ENCODE peak calls at places on chromosomes 16 and 17, in six cellular contexts. Q is SK-N-SH, S is endothelial cell of umbilical vein, D is WTC11, O is A549, Y is H1. I is an unnamed sample.

GRCh38 chr17:17205368-17206148 is 575 bp downstream of the PLD6 start:
- DNase-seq in Q (peak), S (peak), D (peak), O (peak), Y (no peak), I (peak)

GRCh38 chr17:76394166-76394565 is 9.8 kb downstream of the SPHK1 start:
- DNase-seq in Q (no peak), S (no peak), D (no peak), O (no peak), Y (no peak), I (no peak)

GRCh38 chr17:64689106-64689505 is 27.0 kb upstream of the SMURF2 start:
- DNase-seq in Q (no peak), S (no peak), D (no peak), O (no peak), Y (no peak), I (no peak)

GRCh38 chr16:49858200-49859129 is 2.6 kb upstream of the ZNF423 start:
- DNase-seq in Q (peak), S (peak), D (peak), O (peak), Y (peak), I (peak)

GRCh38 chr16:11016993-11017392 is 72.6 kb downstream of the CLEC16A start:
- DNase-seq in Q (no peak), S (peak), D (no peak), O (peak), Y (no peak), I (no peak)

GRCh38 chr17:79272666-79273219 is 198.1 kb downstream of the ENGASE start:
- DNase-seq in Q (peak), S (no peak), D (no peak), O (peak), Y (no peak), I (no peak)

GRCh38 chr17:9195346-9195870 is 174.1 kb downstream of the NTN1 start:
- DNase-seq in Q (no peak), S (no peak), D (no peak), O (no peak), Y (no peak), I (no peak)

GRCh38 chr16:58501242-58502131 is 1.5 kb downstream of the NDRG4 start:
- DNase-seq in Q (peak), S (no peak), D (peak), O (no peak), Y (peak), I (no peak)

GRCh38 chr17:51435641-51436091 is 175.3 kb downstream of the UTP18 start:
- DNase-seq in Q (peak), S (peak), D (peak), O (peak), Y (peak), I (peak)

GRCh38 chr16:75279277-75279676 is 27.9 kb upstream of the BCAR1 start:
- DNase-seq in Q (no peak), S (no peak), D (no peak), O (no peak), Y (no peak), I (no peak)

GRCh38 chr16:84749815-84750214 is 50.0 kb downstream of the USP10 start:
- DNase-seq in Q (no peak), S (no peak), D (no peak), O (no peak), Y (no peak), I (no peak)

GRCh38 chr16:84749072-84749471 is 49.3 kb downstream of the USP10 start:
- DNase-seq in Q (no peak), S (no peak), D (no peak), O (no peak), Y (no peak), I (no peak)

GRCh38 chr16:84751947-84752346 is 52.1 kb downstream of the USP10 start:
- DNase-seq in Q (no peak), S (peak), D (no peak), O (no peak), Y (peak), I (peak)

GRCh38 chr16:84752600-84752999 is 52.8 kb downstream of the USP10 start:
- DNase-seq in Q (no peak), S (no peak), D (no peak), O (no peak), Y (no peak), I (no peak)

GRCh38 chr16:84751241-84751640 is 51.4 kb downstream of the USP10 start:
- DNase-seq in Q (no peak), S (no peak), D (no peak), O (no peak), Y (peak), I (no peak)
- TF ChIP-seq MAX in Q (no peak), S (no peak), D (no peak), O (peak), Y (no peak), I (no peak)

GRCh38 chr17:74464730-74465377 is 1.6 kb upstream of the CD300A start:
- DNase-seq in Q (no peak), S (no peak), D (no peak), O (no peak), Y (no peak), I (no peak)

GRCh38 chr17:74465378-74466110 is 890 bp upstream of the CD300A start:
- DNase-seq in Q (no peak), S (no peak), D (no peak), O (no peak), Y (no peak), I (no peak)

GRCh38 chr17:74466111-74466784 is at the start of gene CD300A:
- DNase-seq in Q (no peak), S (no peak), D (peak), O (no peak), Y (peak), I (peak)

GRCh38 chr17:74466785-74467158 is 338 bp downstream of the CD300A start:
- DNase-seq in Q (no peak), S (no peak), D (no peak), O (no peak), Y (no peak), I (no peak)

GRCh38 chr17:74467221-74467951 is 952 bp downstream of the CD300A start:
- DNase-seq in Q (no peak), S (no peak), D (no peak), O (no peak), Y (no peak), I (no peak)
- TF ChIP-seq MAX in Q (no peak), S (no peak), D (no peak), O (no peak), Y (no peak), I (no peak)

GRCh38 chr17:29379084-29379811 is 10.9 kb upstream of the TAOK1 start:
- DNase-seq in Q (no peak), S (peak), D (no peak), O (no peak), Y (no peak), I (no peak)
- TF ChIP-seq MAX in Q (no peak), S (no peak), D (no peak), O (no peak), Y (no peak), I (no peak)

GRCh38 chr17:37609170-37610040 is at the start of gene SYNRG:
- DNase-seq in Q (peak), S (peak), D (peak), O (peak), Y (peak), I (peak)

GRCh38 chr17:37607637-37608368 is 1.4 kb downstream of the SYNRG start:
- DNase-seq in Q (no peak), S (no peak), D (no peak), O (no peak), Y (no peak), I (no peak)

GRCh38 chr17:37605081-37605480 is 4.1 kb downstream of the SYNRG start:
- DNase-seq in Q (no peak), S (no peak), D (no peak), O (no peak), Y (no peak), I (no peak)

GRCh38 chr17:37608369-37609169 is 649 bp downstream of the SYNRG start:
- DNase-seq in Q (peak), S (peak), D (peak), O (peak), Y (no peak), I (peak)

GRCh38 chr17:37605813-37606505 is 3.3 kb downstream of the SYNRG start:
- DNase-seq in Q (no peak), S (peak), D (no peak), O (no peak), Y (no peak), I (peak)
- TF ChIP-seq MAX in Q (no peak), S (no peak), D (no peak), O (no peak), Y (no peak), I (no peak)

DNA sequence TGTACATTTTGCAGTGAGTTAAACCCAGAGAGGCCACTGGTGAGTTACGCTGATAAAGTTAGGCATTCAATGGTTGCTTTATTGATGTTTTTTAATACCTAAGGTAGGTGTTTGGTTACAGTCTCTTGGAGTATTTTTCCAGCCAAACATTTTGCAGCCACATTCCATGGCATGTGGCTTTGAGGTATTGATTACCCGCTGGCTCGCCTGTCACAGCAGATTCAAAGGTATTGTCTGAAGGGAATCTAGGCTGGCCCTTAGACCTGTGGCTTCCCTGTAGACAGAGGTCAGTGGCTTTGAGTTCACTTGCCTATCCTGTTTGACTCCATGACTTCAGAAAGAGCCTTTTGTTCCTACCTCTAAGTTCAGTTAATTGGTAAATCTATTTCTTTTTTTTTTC is 16.3 kb downstream of the FAM20A start:
- DNase-seq in Q (no peak), S (no peak), D (no peak), O (no peak), Y (no peak), I (no peak)
- TF ChIP-seq MAX in Q (no peak), S (no peak), D (no peak), O (no peak), Y (no peak), I (no peak)

GRCh38 chr17:38452719-38453118 is 24.5 kb downstream of the ARHGAP23 start:
- DNase-seq in Q (no peak), S (peak), D (no peak), O (no peak), Y (no peak), I (no peak)
- TF ChIP-seq MAX in Q (no peak), S (no peak), D (no peak), O (no peak), Y (no peak), I (no peak)

DNA sequence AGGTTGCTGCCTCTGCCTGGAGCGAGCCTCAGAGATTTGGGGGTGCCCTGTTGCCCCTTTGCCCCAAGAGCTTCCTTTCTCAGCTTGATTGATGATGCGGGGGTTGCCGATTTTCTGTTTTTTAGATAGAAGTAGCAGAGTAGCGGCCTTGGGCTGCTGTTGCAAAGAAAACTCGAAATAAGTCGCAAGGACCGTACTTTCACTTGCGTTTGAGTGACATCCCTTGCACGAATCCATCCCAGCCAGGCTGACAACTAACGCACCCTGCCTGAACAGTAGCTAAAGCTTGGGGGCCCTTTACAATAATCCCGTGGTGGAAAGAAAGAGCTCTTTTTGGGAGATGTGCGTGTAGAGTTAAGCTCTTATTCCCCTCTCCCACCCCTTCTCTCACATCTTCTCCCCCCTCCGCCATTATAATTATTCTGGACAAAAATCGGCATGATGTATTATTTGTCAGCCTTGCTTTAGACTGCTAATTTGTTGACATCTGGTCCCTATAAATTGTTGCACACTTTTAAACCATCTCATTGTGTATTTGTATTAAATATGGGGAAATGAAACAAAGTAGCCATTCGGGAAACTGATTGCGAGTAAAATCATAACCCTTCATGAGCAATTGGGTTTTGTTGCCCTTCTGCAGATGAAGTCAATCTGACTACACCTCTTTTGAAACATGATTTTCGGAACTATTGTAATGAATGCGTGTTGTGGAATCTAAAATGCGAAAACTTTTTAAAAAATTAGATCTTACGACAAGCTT is 898 bp downstream of the USP10 start:
- DNase-seq in Q (peak), S (peak), D (no peak), O (peak), Y (no peak), I (peak)
- TF ChIP-seq MAX in Q (no peak), S (no peak), D (no peak), O (no peak), Y (no peak), I (no peak)

DNA sequence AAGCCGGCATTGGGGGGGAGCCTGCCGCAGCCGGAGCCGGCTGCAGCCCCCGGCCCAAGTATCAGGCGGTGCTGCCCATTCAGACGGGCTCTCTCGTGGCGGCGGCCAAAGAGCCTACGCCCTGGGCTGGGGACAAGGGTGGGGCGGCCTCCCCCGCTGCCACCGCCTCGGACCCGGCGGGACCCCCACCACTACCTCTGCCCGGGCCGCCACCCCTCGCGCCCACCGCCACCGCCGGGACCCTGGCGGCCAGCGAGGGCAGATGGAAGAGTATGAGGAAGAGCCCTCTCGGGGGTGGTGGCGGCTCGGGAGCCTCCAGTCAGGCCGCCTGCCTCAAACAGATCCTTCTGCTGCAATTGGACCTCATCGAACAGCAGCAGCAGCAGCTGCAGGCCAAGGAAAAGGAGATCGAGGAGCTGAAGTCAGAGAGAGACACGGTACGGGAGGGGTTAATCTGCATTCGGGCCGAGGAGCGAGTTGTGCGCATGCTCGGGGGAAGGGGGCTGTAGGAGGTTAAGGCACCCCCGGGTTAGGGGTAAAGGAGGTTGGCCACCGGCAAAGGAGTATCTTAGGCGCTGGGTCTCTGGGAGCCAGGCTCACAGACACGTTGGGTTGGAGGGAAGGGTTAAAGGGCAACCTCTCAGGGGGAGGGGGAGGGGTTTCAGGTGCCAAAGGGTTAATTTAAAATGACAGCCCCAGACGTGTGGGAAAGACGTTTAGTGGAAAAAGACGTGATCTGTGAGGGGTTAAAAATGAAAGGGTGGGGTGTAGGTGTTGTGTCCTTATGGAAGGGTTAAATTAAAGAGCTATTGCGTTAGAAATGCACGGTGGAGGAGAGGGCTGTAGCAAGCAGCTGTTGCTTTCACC is 1.4 kb downstream of the MSL1 start:
- DNase-seq in Q (peak), S (peak), D (peak), O (peak), Y (peak), I (peak)
- TF ChIP-seq MAX in Q (peak), S (no peak), D (peak), O (peak), Y (peak), I (no peak)

DNA sequence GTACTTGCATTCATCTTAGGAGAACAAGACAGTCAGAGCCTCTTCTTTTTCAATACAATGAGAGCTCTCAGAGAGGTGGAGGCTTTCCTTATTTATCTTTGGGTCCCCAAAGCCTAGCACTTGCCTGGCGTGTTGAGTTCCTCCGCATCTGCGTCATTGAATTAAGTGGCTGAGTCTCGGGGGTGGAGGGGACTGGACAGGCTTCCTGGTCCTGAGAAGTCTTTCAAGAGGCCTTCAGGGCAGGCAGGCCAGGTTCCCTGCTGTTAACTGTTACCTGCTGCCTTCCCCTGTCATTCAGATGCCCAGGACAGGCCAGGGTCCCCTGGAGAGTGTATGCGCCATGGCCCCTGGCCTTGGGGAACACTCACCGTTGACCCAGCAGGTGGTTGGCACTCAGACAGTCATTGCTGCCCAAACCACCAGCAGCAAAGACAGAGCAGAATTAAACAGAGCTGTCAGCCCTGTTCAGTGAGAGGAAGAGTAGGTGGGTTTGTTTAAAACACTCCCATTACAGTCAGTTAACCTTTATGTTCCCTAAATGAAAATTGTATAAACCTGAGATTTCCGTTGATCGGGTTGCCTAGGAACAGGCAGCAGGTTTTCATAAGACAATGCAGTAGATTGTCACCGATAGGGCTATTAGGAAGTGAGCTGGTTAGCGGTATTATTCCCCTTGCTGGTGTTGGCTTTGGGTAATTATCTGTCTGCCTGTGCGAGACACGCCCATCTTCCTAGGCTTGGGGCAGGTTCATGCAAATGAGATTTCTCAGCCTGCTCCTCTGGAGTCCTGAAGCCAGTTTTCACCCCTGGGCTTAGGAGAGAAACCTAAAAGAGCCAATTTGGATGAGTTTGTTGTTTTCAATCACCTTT is 132.7 kb downstream of the CCDC182 start:
- DNase-seq in Q (no peak), S (no peak), D (peak), O (no peak), Y (no peak), I (no peak)
- TF ChIP-seq MAX in Q (no peak), S (no peak), D (no peak), O (no peak), Y (no peak), I (no peak)

DNA sequence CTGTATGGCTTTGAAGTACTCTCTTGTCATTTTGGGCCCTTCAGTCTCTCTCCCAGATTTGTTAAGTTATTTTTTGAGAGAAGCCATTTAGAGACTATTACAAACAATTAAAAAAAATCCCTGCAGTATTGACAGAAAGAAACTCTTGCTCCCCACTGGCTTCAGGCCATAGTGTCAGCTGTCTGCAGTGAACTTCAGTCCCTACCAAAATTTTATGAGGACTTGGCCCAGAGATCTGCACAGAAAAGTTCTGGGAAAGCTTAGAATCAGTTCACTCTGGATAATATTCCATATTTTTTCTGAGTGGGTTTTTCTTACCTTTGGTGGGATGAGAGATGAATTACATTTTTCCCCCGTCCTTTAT is 30.9 kb upstream of the SUPT4H1 start:
- DNase-seq in Q (no peak), S (no peak), D (no peak), O (no peak), Y (no peak), I (no peak)
- TF ChIP-seq MAX in Q (no peak), S (no peak), D (no peak), O (no peak), Y (no peak), I (no peak)

I was measured in NB4.